ENCODE peak calls at places on chromosomes 6 and 20, in seven cellular contexts. One of them, this sample, is unnamed. For H3K4me1, the result is how much of the 10 kb centered on the place peaks cover.

GRCh38 chr6:47648031-47648430 is 50.3 kb upstream of the ADGRF4 start:
- DNase-seq in Peyer's patch: no peak
- DNase-seq in cardiac muscle cell: no peak
- DNase-seq in neuronal stem cell: no peak
- DNase-seq in Panc1: no peak
- DNase-seq in RWPE2: no peak
- DNase-seq in foreskin keratinocyte: no peak
- DNase-seq in this sample: no peak

GRCh38 chr6:36196049-36196879 is at the start of gene BRPF3:
- DNase-seq in Peyer's patch: peak
- DNase-seq in cardiac muscle cell: peak
- DNase-seq in Panc1: no peak
- DNase-seq in neuronal stem cell: peak
- DNase-seq in foreskin keratinocyte: peak
- DNase-seq in RWPE2: no peak
- DNase-seq in this sample: peak

GRCh38 chr6:111741177-111741952 is 131.9 kb downstream of the FYN start:
- DNase-seq in neuronal stem cell: no peak
- DNase-seq in cardiac muscle cell: no peak
- DNase-seq in Peyer's patch: no peak
- DNase-seq in RWPE2: no peak
- DNase-seq in foreskin keratinocyte: no peak
- DNase-seq in Panc1: no peak
- DNase-seq in this sample: no peak

GRCh38 chr6:9140181-9140580 is 704.8 kb upstream of the SLC35B3 start:
- DNase-seq in Peyer's patch: no peak
- DNase-seq in RWPE2: no peak
- DNase-seq in Panc1: peak
- DNase-seq in neuronal stem cell: no peak
- DNase-seq in foreskin keratinocyte: peak
- DNase-seq in cardiac muscle cell: no peak
- DNase-seq in this sample: no peak

GRCh38 chr6:132364249-132364648 is 37.0 kb downstream of the MOXD1 start:
- DNase-seq in RWPE2: no peak
- DNase-seq in cardiac muscle cell: no peak
- DNase-seq in neuronal stem cell: no peak
- DNase-seq in Peyer's patch: no peak
- DNase-seq in foreskin keratinocyte: no peak
- DNase-seq in Panc1: no peak
- DNase-seq in this sample: no peak

GRCh38 chr6:138357928-138358327 is 19.8 kb upstream of the SMIM28 start:
- DNase-seq in Panc1: no peak
- DNase-seq in RWPE2: no peak
- DNase-seq in neuronal stem cell: no peak
- DNase-seq in Peyer's patch: no peak
- DNase-seq in foreskin keratinocyte: no peak
- DNase-seq in cardiac muscle cell: no peak
- DNase-seq in this sample: no peak

GRCh38 chr6:84093405-84094049 is 60.0 kb downstream of the MRAP2 start:
- DNase-seq in neuronal stem cell: no peak
- DNase-seq in foreskin keratinocyte: no peak
- DNase-seq in cardiac muscle cell: no peak
- DNase-seq in RWPE2: no peak
- DNase-seq in Peyer's patch: no peak
- DNase-seq in Panc1: no peak
- DNase-seq in this sample: peak

GRCh38 chr6:33752139-33753015 is 5.7 kb upstream of the IP6K3 start:
- DNase-seq in RWPE2: no peak
- DNase-seq in Panc1: no peak
- DNase-seq in neuronal stem cell: no peak
- DNase-seq in foreskin keratinocyte: no peak
- DNase-seq in Peyer's patch: no peak
- DNase-seq in cardiac muscle cell: peak
- DNase-seq in this sample: peak

GRCh38 chr6:90131091-90131490 is 165.6 kb downstream of the BACH2 start:
- DNase-seq in RWPE2: no peak
- DNase-seq in Peyer's patch: no peak
- DNase-seq in neuronal stem cell: no peak
- DNase-seq in foreskin keratinocyte: no peak
- DNase-seq in Panc1: no peak
- DNase-seq in cardiac muscle cell: no peak
- DNase-seq in this sample: no peak

GRCh38 chr6:1987640-1988039 is 257.8 kb downstream of the GMDS start:
- DNase-seq in foreskin keratinocyte: peak
- DNase-seq in Peyer's patch: no peak
- DNase-seq in RWPE2: no peak
- DNase-seq in cardiac muscle cell: no peak
- DNase-seq in neuronal stem cell: no peak
- DNase-seq in Panc1: peak
- DNase-seq in this sample: no peak

GRCh38 chr6:88989215-88989614 is 25.8 kb upstream of the RNGTT start:
- DNase-seq in foreskin keratinocyte: peak
- DNase-seq in cardiac muscle cell: no peak
- DNase-seq in Panc1: no peak
- DNase-seq in Peyer's patch: no peak
- DNase-seq in neuronal stem cell: no peak
- DNase-seq in RWPE2: no peak
- DNase-seq in this sample: peak

GRCh38 chr6:133317704-133318103 is 76.5 kb downstream of the EYA4 start:
- DNase-seq in cardiac muscle cell: no peak
- DNase-seq in Peyer's patch: no peak
- DNase-seq in neuronal stem cell: no peak
- DNase-seq in Panc1: no peak
- DNase-seq in RWPE2: no peak
- DNase-seq in foreskin keratinocyte: no peak
- DNase-seq in this sample: no peak

GRCh38 chr6:109358204-109358603 is 24.1 kb downstream of the CD164 start:
- DNase-seq in neuronal stem cell: no peak
- DNase-seq in Panc1: no peak
- DNase-seq in RWPE2: no peak
- DNase-seq in Peyer's patch: no peak
- DNase-seq in foreskin keratinocyte: no peak
- DNase-seq in cardiac muscle cell: no peak
- DNase-seq in this sample: no peak

GRCh38 chr6:68069921-68070709 is 565.0 kb upstream of the ADGRB3 start:
- DNase-seq in Panc1: no peak
- DNase-seq in cardiac muscle cell: no peak
- DNase-seq in neuronal stem cell: no peak
- DNase-seq in RWPE2: no peak
- DNase-seq in Peyer's patch: no peak
- DNase-seq in foreskin keratinocyte: no peak
- DNase-seq in this sample: no peak

GRCh38 chr20:44651507-44652373 is at the start of gene ADA:
- DNase-seq in Panc1: no peak
- DNase-seq in foreskin keratinocyte: no peak
- DNase-seq in neuronal stem cell: peak
- DNase-seq in cardiac muscle cell: peak
- DNase-seq in RWPE2: peak
- DNase-seq in Peyer's patch: peak
- DNase-seq in this sample: peak

GRCh38 chr20:63956664-63957003 is 418 bp upstream of the UCKL1 start:
- DNase-seq in cardiac muscle cell: no peak
- DNase-seq in RWPE2: no peak
- DNase-seq in Panc1: no peak
- DNase-seq in foreskin keratinocyte: no peak
- DNase-seq in neuronal stem cell: no peak
- DNase-seq in Peyer's patch: no peak
- DNase-seq in this sample: no peak

GRCh38 chr20:63957690-63958441 is 1.6 kb upstream of the UCKL1 start:
- DNase-seq in RWPE2: peak
- DNase-seq in Peyer's patch: no peak
- DNase-seq in Panc1: no peak
- DNase-seq in foreskin keratinocyte: peak
- DNase-seq in neuronal stem cell: no peak
- DNase-seq in cardiac muscle cell: no peak
- DNase-seq in this sample: peak

GRCh38 chr20:63955846-63956663 is at the start of gene UCKL1:
- DNase-seq in neuronal stem cell: peak
- DNase-seq in Peyer's patch: peak
- DNase-seq in foreskin keratinocyte: peak
- DNase-seq in RWPE2: peak
- DNase-seq in cardiac muscle cell: peak
- DNase-seq in Panc1: no peak
- DNase-seq in this sample: peak

GRCh38 chr20:63958471-63958870 is 2.3 kb upstream of the UCKL1 start:
- DNase-seq in RWPE2: no peak
- DNase-seq in Peyer's patch: no peak
- DNase-seq in foreskin keratinocyte: no peak
- DNase-seq in neuronal stem cell: no peak
- DNase-seq in Panc1: no peak
- DNase-seq in cardiac muscle cell: no peak
- DNase-seq in this sample: no peak

DNA sequence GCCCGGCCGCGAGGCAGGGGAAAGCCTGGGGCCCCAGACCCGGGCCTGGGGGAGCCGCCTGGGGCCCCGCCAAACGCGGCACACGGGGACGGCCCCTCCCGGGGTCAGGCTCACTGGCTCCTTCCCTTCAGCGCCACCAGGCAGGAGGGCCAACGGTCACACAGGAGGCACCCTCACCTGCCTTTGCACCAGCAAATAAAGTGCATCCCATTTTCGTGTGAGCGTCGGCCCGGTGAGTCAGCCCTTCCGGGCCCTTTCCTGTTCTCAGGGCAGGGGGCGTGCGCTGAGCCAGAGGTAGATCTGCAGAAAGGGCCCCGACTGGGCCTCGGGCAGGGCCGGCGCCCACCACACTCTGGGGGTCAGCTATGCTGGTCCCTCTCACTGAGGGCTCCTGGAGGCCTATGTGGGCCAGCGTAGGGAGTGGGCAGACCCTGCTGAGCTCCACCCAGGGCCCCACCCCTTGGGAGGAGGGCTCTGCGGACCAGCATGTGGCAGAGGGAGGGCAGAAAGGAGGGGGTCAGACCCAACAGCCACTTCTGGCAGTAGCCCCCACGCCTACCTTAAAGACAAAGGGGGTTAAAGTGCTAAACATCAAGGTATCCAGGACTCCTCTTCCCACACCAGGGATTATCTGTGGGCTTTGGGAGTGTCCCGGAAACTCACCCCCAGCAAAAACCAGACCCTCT is 931 bp upstream of the UCKL1 start:
- DNase-seq in cardiac muscle cell: peak
- DNase-seq in RWPE2: peak
- DNase-seq in foreskin keratinocyte: peak
- DNase-seq in Peyer's patch: peak
- DNase-seq in neuronal stem cell: no peak
- DNase-seq in Panc1: no peak
- DNase-seq in this sample: peak
- H3K4me1 ChIP-seq in cardiac muscle cell: under half
- H3K4me1 ChIP-seq in RWPE2: under half
- H3K4me1 ChIP-seq in foreskin keratinocyte: under half
- H3K4me1 ChIP-seq in Peyer's patch: under half
- H3K4me1 ChIP-seq in neuronal stem cell: under half
- H3K4me1 ChIP-seq in Panc1: under half
- H3K4me1 ChIP-seq in this sample: under half

GRCh38 chr6:158338311-158339112 is 26.2 kb downstream of the TULP4 start:
- DNase-seq in cardiac muscle cell: no peak
- DNase-seq in neuronal stem cell: no peak
- DNase-seq in foreskin keratinocyte: no peak
- DNase-seq in Panc1: no peak
- DNase-seq in Peyer's patch: no peak
- DNase-seq in RWPE2: no peak
- DNase-seq in this sample: no peak
- H3K4me1 ChIP-seq in cardiac muscle cell: under half
- H3K4me1 ChIP-seq in neuronal stem cell: under half
- H3K4me1 ChIP-seq in foreskin keratinocyte: under half
- H3K4me1 ChIP-seq in Panc1: under half
- H3K4me1 ChIP-seq in Peyer's patch: under half
- H3K4me1 ChIP-seq in RWPE2: under half
- H3K4me1 ChIP-seq in this sample: under half

DNA sequence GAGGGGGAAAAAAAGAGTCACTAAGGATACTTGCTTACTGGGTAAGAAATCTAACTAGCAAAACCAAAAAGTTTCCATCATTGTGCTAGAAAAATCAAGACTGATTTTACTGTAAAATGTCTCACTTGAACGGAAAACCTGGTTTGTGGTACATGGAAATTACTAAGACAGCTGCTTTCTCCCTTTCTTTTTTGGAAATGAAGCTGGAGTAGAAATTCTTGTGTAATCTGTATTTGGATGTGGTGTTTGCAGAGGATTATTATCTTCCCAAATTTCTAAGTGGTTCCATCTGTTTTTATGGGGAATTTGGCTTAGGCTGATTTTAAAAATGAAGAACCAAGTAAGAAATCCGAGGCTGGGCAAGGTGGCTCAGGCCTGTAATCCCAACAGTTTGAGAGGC is 20.4 kb downstream of the EPB41L2 start:
- DNase-seq in Peyer's patch: no peak
- DNase-seq in foreskin keratinocyte: no peak
- DNase-seq in cardiac muscle cell: no peak
- DNase-seq in Panc1: no peak
- DNase-seq in RWPE2: no peak
- DNase-seq in neuronal stem cell: no peak
- DNase-seq in this sample: no peak
- H3K4me1 ChIP-seq in Peyer's patch: under half
- H3K4me1 ChIP-seq in foreskin keratinocyte: under half
- H3K4me1 ChIP-seq in cardiac muscle cell: under half
- H3K4me1 ChIP-seq in Panc1: under half
- H3K4me1 ChIP-seq in RWPE2: under half
- H3K4me1 ChIP-seq in neuronal stem cell: under half
- H3K4me1 ChIP-seq in this sample: under half

GRCh38 chr6:13280253-13280652 is 48.1 kb downstream of the TBC1D7 start:
- DNase-seq in RWPE2: no peak
- DNase-seq in neuronal stem cell: no peak
- DNase-seq in foreskin keratinocyte: no peak
- DNase-seq in Panc1: no peak
- DNase-seq in Peyer's patch: no peak
- DNase-seq in cardiac muscle cell: no peak
- DNase-seq in this sample: no peak

GRCh38 chr6:13275435-13275989 is 52.8 kb downstream of the TBC1D7 start:
- DNase-seq in RWPE2: no peak
- DNase-seq in neuronal stem cell: no peak
- DNase-seq in Panc1: no peak
- DNase-seq in Peyer's patch: peak
- DNase-seq in cardiac muscle cell: no peak
- DNase-seq in foreskin keratinocyte: no peak
- DNase-seq in this sample: no peak

GRCh38 chr6:13277231-13277630 is 51.1 kb downstream of the TBC1D7 start:
- DNase-seq in foreskin keratinocyte: peak
- DNase-seq in cardiac muscle cell: no peak
- DNase-seq in Panc1: no peak
- DNase-seq in Peyer's patch: no peak
- DNase-seq in RWPE2: no peak
- DNase-seq in neuronal stem cell: no peak
- DNase-seq in this sample: no peak

GRCh38 chr6:13278991-13279390 is 49.3 kb downstream of the TBC1D7 start:
- DNase-seq in Panc1: no peak
- DNase-seq in Peyer's patch: no peak
- DNase-seq in neuronal stem cell: no peak
- DNase-seq in RWPE2: no peak
- DNase-seq in cardiac muscle cell: no peak
- DNase-seq in foreskin keratinocyte: no peak
- DNase-seq in this sample: no peak

DNA sequence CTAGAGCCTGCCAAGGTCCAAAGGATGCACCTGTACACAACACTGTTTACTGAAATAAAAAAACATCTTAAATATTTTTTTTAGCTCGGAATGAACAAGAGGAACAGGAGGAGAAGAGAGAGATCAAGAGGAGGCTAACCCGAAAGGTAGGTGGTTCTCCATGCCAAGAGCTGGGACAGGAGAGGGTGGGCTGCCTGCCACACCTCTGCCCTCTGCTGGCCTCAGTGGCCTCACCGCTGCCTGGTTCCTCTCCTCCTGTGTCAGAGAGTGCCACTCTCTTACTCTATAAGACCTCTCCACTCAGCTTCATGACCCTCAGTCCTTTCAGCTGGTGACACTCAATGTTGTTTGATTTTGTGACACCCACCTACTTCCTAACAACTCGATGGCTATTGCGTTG is 50.2 kb downstream of the TBC1D7 start:
- DNase-seq in Panc1: no peak
- DNase-seq in cardiac muscle cell: peak
- DNase-seq in foreskin keratinocyte: no peak
- DNase-seq in RWPE2: no peak
- DNase-seq in Peyer's patch: peak
- DNase-seq in neuronal stem cell: no peak
- DNase-seq in this sample: no peak
- H3K4me1 ChIP-seq in Panc1: under half
- H3K4me1 ChIP-seq in cardiac muscle cell: under half
- H3K4me1 ChIP-seq in foreskin keratinocyte: under half
- H3K4me1 ChIP-seq in RWPE2: under half
- H3K4me1 ChIP-seq in Peyer's patch: under half
- H3K4me1 ChIP-seq in neuronal stem cell: under half
- H3K4me1 ChIP-seq in this sample: under half

This sample was measured in small intestine.